ENCODE peak calls at places on chromosomes 13 and 19, in four cellular contexts. O, V, Q and D are unnamed samples.

GRCh38 chr13:37878496-37878895 is 8.9 kb upstream of the TRPC4 start:
- DNase-seq in O (no peak), V (no peak), Q (no peak), D (no peak)

GRCh38 chr19:33071887-33072286 is 7.2 kb upstream of the RHPN2 start:
- DNase-seq in Q (no peak), O (no peak), V (no peak), D (peak)

GRCh38 chr13:93244918-93245280 is 18.3 kb downstream of the GPC6 start:
- DNase-seq in O (no peak), V (no peak), Q (no peak), D (no peak)

GRCh38 chr13:57624565-57625435 is 6.7 kb upstream of the PCDH17 start:
- DNase-seq in O (no peak), Q (peak), V (peak), D (peak)

GRCh38 chr19:11204943-11205349 is 7.6 kb upstream of the KANK2 start:
- DNase-seq in V (no peak), O (no peak), Q (no peak), D (no peak)

GRCh38 chr13:113793718-113794085 is 34.7 kb downstream of the TMEM255B start:
- DNase-seq in Q (no peak), O (no peak), V (no peak), D (no peak)

GRCh38 chr13:95921485-95921884 is 131.7 kb downstream of the UGGT2 start:
- DNase-seq in V (no peak), O (no peak), Q (no peak), D (no peak)

GRCh38 chr19:3304871-3305423 is 61.4 kb upstream of the NFIC start:
- DNase-seq in O (peak), Q (peak), V (peak), D (peak)

GRCh38 chr19:38173324-38174041 is 50.5 kb downstream of the DPF1 start:
- DNase-seq in O (no peak), Q (no peak), V (no peak), D (no peak)

GRCh38 chr13:32642858-32643257 is 56.6 kb downstream of the PDS5B start:
- DNase-seq in Q (no peak), O (no peak), V (no peak), D (no peak)

GRCh38 chr19:19113040-19113541 is 25.2 kb downstream of the TMEM161A start:
- DNase-seq in Q (no peak), O (no peak), V (no peak), D (peak)

GRCh38 chr13:50224534-50224933 is 209.3 kb downstream of the KCNRG start:
- DNase-seq in Q (no peak), V (no peak), O (peak), D (no peak)

GRCh38 chr13:110634558-110634957 is 19.2 kb downstream of the NAXD start:
- DNase-seq in O (no peak), Q (no peak), V (no peak), D (no peak)

GRCh38 chr19:8585894-8586750 is 8.9 kb upstream of the MYO1F start:
- DNase-seq in Q (peak), V (peak), O (peak), D (peak)

GRCh38 chr13:83449666-83450395 is 432.4 kb downstream of the SLITRK1 start:
- DNase-seq in Q (no peak), O (no peak), V (no peak), D (no peak)

GRCh38 chr19:38932425-38933179 is 1.9 kb downstream of the MRPS12 start:
- DNase-seq in O (no peak), V (no peak), Q (peak), D (peak)

GRCh38 chr13:42593719-42594012 is 19.7 kb downstream of the TNFSF11 start:
- DNase-seq in V (no peak), O (no peak), Q (no peak), D (no peak)